ENCODE peak calls at places on chromosomes 7 and 10, in five cellular contexts. L is effector memory CD4-positive, alpha-beta T cell; O is body of pancreas; G is kidney epithelial cell; U is K562. H is an unnamed sample. For H3K27me3, the result is how much of the 10 kb centered on the place peaks cover.

GRCh38 chr7:125090596-125090995 is 161.0 kb upstream of the POT1 start:
- DNase-seq in L (no peak), U (no peak), G (no peak), O (no peak), H (no peak)

GRCh38 chr10:68423522-68423921 is 16.4 kb upstream of the RUFY2 start:
- DNase-seq in U (no peak), G (no peak), L (no peak), O (no peak), H (no peak)

GRCh38 chr7:134890246-134891240 is 95.8 kb upstream of the AGBL3 start:
- DNase-seq in O (no peak), U (no peak), G (no peak), L (no peak), H (no peak)

GRCh38 chr7:22865607-22865970 is 42.9 kb upstream of the TOMM7 start:
- DNase-seq in U (no peak), L (no peak), O (no peak), G (no peak), H (no peak)

GRCh38 chr7:149266451-149266850 is 4.5 kb downstream of the ZNF783 start:
- DNase-seq in O (no peak), G (no peak), U (no peak), L (no peak), H (no peak)

GRCh38 chr10:11573497-11573896 is 38.0 kb downstream of the USP6NL start:
- DNase-seq in L (no peak), O (no peak), U (no peak), G (no peak), H (peak)

GRCh38 chr7:101165958-101166602 is 711 bp upstream of the VGF start:
- DNase-seq in U (peak), L (no peak), O (peak), G (no peak), H (peak)

GRCh38 chr10:119780879-119781480 is 55.1 kb downstream of the INPP5F start:
- DNase-seq in L (no peak), U (no peak), O (no peak), G (no peak), H (no peak)

GRCh38 chr10:59337254-59337653 is 25.1 kb downstream of the FAM13C start:
- DNase-seq in G (no peak), U (no peak), O (peak), L (no peak), H (peak)

GRCh38 chr7:108529341-108529740 is 3.4 kb upstream of the PNPLA8 start:
- DNase-seq in G (no peak), L (no peak), O (no peak), U (no peak), H (peak)

GRCh38 chr10:124508070-124508667 is 46.5 kb downstream of the LHPP start:
- DNase-seq in G (no peak), U (no peak), O (no peak), L (no peak), H (no peak)

GRCh38 chr7:140435252-140435895 is 31.5 kb downstream of the RAB19 start:
- DNase-seq in O (no peak), G (no peak), U (peak), L (no peak), H (no peak)

GRCh38 chr10:106877574-106877973 is 286.9 kb downstream of the SORCS1 start:
- DNase-seq in L (no peak), G (no peak), U (no peak), O (no peak), H (no peak)

GRCh38 chr7:96211954-96212353 is 109.9 kb downstream of the SLC25A13 start:
- DNase-seq in L (no peak), O (no peak), G (no peak), U (no peak), H (no peak)

GRCh38 chr10:59387951-59388431 is 25.6 kb upstream of the FAM13C start:
- DNase-seq in L (no peak), O (no peak), U (no peak), G (peak), H (peak)

GRCh38 chr7:129502708-129503685 is 666 bp downstream of the SMKR1 start:
- DNase-seq in O (peak), G (no peak), U (no peak), L (no peak), H (peak)

GRCh38 chr7:77766801-77767605 is 31.2 kb downstream of the TMEM60 start:
- DNase-seq in U (no peak), G (no peak), O (no peak), L (no peak), H (no peak)

GRCh38 chr7:108014747-108015682 is 12.1 kb upstream of the LAMB1 start:
- DNase-seq in O (no peak), G (no peak), U (no peak), L (no peak), H (no peak)

GRCh38 chr7:102331536-102332275 is 24.5 kb downstream of the SPDYE6 start:
- DNase-seq in U (peak), O (no peak), L (no peak), G (no peak), H (no peak)

GRCh38 chr10:62853710-62854109 is 37.5 kb upstream of the EGR2 start:
- DNase-seq in O (no peak), U (no peak), G (no peak), L (no peak), H (no peak)

GRCh38 chr10:14801693-14802092 is 27.0 kb upstream of the FAM107B start:
- DNase-seq in L (no peak), G (no peak), U (no peak), O (no peak), H (peak)

GRCh38 chr7:5489991-5490536 is 66.4 kb upstream of the TNRC18 start:
- DNase-seq in G (no peak), U (no peak), O (no peak), L (no peak), H (no peak)

GRCh38 chr7:158355456-158356065 is 232.1 kb downstream of the PTPRN2 start:
- DNase-seq in U (no peak), O (no peak), G (no peak), L (no peak), H (peak)

GRCh38 chr7:2873146-2873545 is 29.0 kb upstream of the GNA12 start:
- DNase-seq in L (no peak), O (no peak), G (no peak), U (no peak), H (no peak)

GRCh38 chr7:12458520-12459131 is 55.0 kb upstream of the VWDE start:
- DNase-seq in L (no peak), U (peak), G (no peak), O (no peak), H (peak)

GRCh38 chr10:30413996-30414576 is 19.9 kb upstream of the MAP3K8 start:
- DNase-seq in U (peak), O (peak), L (no peak), G (no peak), H (peak)

GRCh38 chr7:30805931-30806330 is 34.7 kb downstream of the MINDY4 start:
- DNase-seq in G (no peak), U (no peak), L (no peak), O (no peak), H (no peak)

GRCh38 chr10:82742478-82742877 is 867.5 kb downstream of the NRG3 start:
- DNase-seq in L (no peak), U (no peak), O (no peak), G (peak), H (no peak)

GRCh38 chr7:22582860-22583640 is 83.1 kb upstream of the STEAP1B start:
- DNase-seq in L (no peak), G (peak), O (peak), U (no peak), H (peak)

GRCh38 chr7:108613147-108613948 is 43.7 kb downstream of the DNAJB9 start:
- DNase-seq in G (no peak), O (no peak), U (peak), L (no peak), H (peak)

GRCh38 chr10:76430330-76430729 is 998.9 kb downstream of the LRMDA start:
- DNase-seq in G (no peak), O (no peak), L (no peak), U (no peak), H (no peak)

GRCh38 chr10:119453313-119453712 is 89.2 kb downstream of the RGS10 start:
- DNase-seq in G (no peak), O (no peak), L (no peak), U (no peak), H (no peak)

GRCh38 chr7:104848386-104848990 is 165.5 kb upstream of the KMT2E start:
- DNase-seq in L (no peak), G (no peak), U (peak), O (peak), H (peak)

GRCh38 chr7:93728292-93728691 is 153.8 kb upstream of the CALCR start:
- DNase-seq in U (no peak), L (no peak), G (no peak), O (no peak), H (no peak)

GRCh38 chr10:32149257-32149955 is 93.2 kb upstream of the KIF5B start:
- DNase-seq in L (no peak), U (no peak), O (peak), G (peak), H (no peak)

GRCh38 chr10:17290226-17290625 is 62.2 kb downstream of the VIM start:
- DNase-seq in U (peak), O (peak), G (no peak), L (no peak), H (peak)

GRCh38 chr10:6108631-6109443 is 20.0 kb downstream of the RBM17 start:
- DNase-seq in O (no peak), G (no peak), L (no peak), U (peak), H (peak)

GRCh38 chr10:118369806-118370205 is 27.7 kb upstream of the FAM204A start:
- DNase-seq in G (no peak), U (no peak), O (no peak), L (no peak), H (no peak)

GRCh38 chr10:62424026-62424425 is 49.9 kb downstream of the ZNF365 start:
- DNase-seq in O (no peak), G (no peak), L (no peak), U (no peak), H (no peak)

GRCh38 chr10:102226542-102226870 is 407 bp downstream of the ELOVL3 start:
- DNase-seq in G (no peak), L (no peak), O (no peak), U (no peak), H (no peak)
- H3K27me3 ChIP-seq in G (under half), L (under half), O (under half), U (under half), H (half or more)

GRCh38 chr10:126525326-126525725 is 137.0 kb upstream of the ADAM12 start:
- DNase-seq in U (no peak), L (no peak), G (no peak), O (no peak), H (peak)

GRCh38 chr10:126523071-126523470 is 134.8 kb upstream of the ADAM12 start:
- DNase-seq in G (no peak), O (no peak), U (no peak), L (no peak), H (no peak)

GRCh38 chr10:126528320-126528835 is 140.1 kb upstream of the ADAM12 start:
- DNase-seq in U (no peak), L (no peak), G (no peak), O (no peak), H (no peak)

GRCh38 chr10:126524526-126524925 is 136.2 kb upstream of the ADAM12 start:
- DNase-seq in U (no peak), O (no peak), G (no peak), L (no peak), H (no peak)

DNA sequence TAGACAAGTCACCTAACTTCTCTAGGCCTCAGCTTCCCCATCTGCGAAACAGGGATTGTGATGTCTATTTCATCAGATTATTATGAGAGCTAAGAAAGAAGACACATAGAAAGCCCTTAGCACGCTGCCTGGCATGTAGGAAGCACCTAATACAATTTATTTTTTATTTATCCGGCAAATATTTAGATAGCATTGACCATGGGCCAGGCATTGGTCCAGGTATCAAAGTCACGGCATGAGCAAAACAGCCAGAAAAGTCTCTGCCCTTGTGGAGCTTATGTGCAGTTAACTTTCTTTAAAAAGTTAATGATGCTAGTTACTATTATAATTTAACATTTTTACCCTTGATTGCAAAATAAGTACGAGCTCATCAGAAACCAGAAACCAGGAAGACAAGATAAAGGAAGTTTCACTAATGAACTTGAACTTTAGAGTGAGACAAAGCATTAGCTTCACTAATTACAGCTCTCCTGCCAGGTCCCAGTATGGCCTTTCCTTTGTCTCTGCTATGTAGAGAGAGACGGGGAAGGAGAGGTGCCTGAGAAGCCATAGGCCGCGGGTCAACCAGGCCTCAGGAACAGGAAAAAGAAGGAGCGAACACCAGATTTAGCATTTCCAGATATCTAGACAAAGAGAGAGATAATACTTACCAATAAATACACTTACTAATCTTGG is 139.5 kb upstream of the ADAM12 start:
- DNase-seq in O (no peak), U (no peak), G (no peak), L (no peak), H (no peak)
- H3K27me3 ChIP-seq in O (under half), U (under half), G (under half), L (under half), H (under half)

GRCh38 chr7:26683277-26683676 is 181.1 kb downstream of the SKAP2 start:
- DNase-seq in O (no peak), L (no peak), G (no peak), U (no peak), H (no peak)

GRCh38 chr7:26680616-26681015 is 183.8 kb downstream of the SKAP2 start:
- DNase-seq in L (no peak), G (no peak), U (no peak), O (no peak), H (no peak)

GRCh38 chr7:26685636-26686035 is 178.8 kb downstream of the SKAP2 start:
- DNase-seq in G (no peak), O (no peak), U (no peak), L (no peak), H (no peak)

GRCh38 chr7:26684447-26684846 is 179.9 kb downstream of the SKAP2 start:
- DNase-seq in O (no peak), G (no peak), U (no peak), L (no peak), H (no peak)

DNA sequence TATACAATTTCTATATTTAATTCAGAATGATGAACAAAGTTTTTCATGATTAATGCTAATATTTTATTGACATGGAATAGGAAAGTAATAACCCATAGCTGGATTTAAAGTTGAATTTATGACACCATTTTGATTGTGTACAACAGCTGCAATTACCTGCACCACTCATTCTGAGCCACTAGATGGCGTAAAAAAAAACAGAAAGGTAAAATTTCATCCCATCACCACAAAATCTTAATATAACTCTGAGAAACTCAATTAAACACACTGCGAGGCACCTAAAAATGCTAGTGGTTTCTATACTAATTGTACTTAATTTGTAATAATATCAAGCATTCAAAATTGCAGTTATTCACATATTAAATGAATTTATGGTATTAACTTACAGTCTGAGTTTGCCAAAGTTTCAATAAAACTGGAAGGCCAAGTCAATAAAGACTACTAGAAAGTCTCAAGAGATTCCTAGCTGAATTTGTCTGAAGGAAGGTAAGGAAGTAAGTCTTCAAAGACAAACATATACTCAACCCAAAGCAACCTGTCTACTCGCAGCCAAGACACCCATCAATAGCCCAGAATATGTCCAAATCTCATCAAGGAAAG is 182.5 kb downstream of the SKAP2 start:
- DNase-seq in L (no peak), U (peak), O (no peak), G (no peak), H (no peak)
- H3K27me3 ChIP-seq in L (under half), U (under half), O (under half), G (under half), H (under half)

GRCh38 chr7:151863386-151864079 is 13.4 kb downstream of the PRKAG2 start:
- DNase-seq in U (no peak), O (no peak), G (no peak), L (no peak), H (peak)
- H3K27me3 ChIP-seq in U (half or more), O (under half), G (under half), L (under half), H (under half)

GRCh38 chr7:25858562-25859411 is 293.2 kb upstream of the NFE2L3 start:
- DNase-seq in O (no peak), U (no peak), L (no peak), G (no peak), H (peak)
- H3K27me3 ChIP-seq in O (half or more), U (under half), L (half or more), G (under half), H (half or more)